ENCODE peak calls at places on chromosomes 1 and 21, in four cellular contexts. M is K562, X is GM12878, O is HepG2. H is an unnamed sample.

GRCh38 chr1:23449918-23450317 is 25.4 kb upstream of the TCEA3 start:
- DNase-seq in M (no peak), X (no peak), O (no peak), H (no peak)

GRCh38 chr1:99571092-99571734 is 74.7 kb upstream of the PALMD start:
- DNase-seq in M (no peak), X (no peak), O (no peak), H (no peak)

GRCh38 chr1:98399219-98399618 is 262.3 kb upstream of the SNX7 start:
- DNase-seq in M (no peak), X (no peak), O (no peak), H (no peak)

GRCh38 chr1:6634278-6635052 is 9.8 kb downstream of the THAP3 start:
- DNase-seq in M (peak), X (no peak), O (peak), H (peak)

GRCh38 chr1:180611016-180611930 is 20.5 kb upstream of the XPR1 start:
- DNase-seq in M (peak), X (no peak), O (no peak), H (no peak)

GRCh38 chr1:14260480-14260879 is 338.0 kb upstream of the KAZN start:
- DNase-seq in M (no peak), X (no peak), O (no peak), H (no peak)

GRCh38 chr1:113934511-113935055 is 5.5 kb downstream of the HIPK1 start:
- DNase-seq in M (no peak), X (no peak), O (no peak), H (no peak)

GRCh38 chr21:45078877-45079281 is 4.5 kb downstream of the ADARB1 start:
- DNase-seq in M (no peak), X (no peak), O (no peak), H (no peak)

GRCh38 chr1:7454052-7454815 is 316.9 kb upstream of the VAMP3 start:
- DNase-seq in M (no peak), X (no peak), O (no peak), H (peak)

GRCh38 chr1:102498929-102499328 is 502.2 kb upstream of the OLFM3 start:
- DNase-seq in M (no peak), X (no peak), O (no peak), H (no peak)

GRCh38 chr1:105138445-105138821 is 1388.7 kb downstream of the AMY1C start:
- DNase-seq in M (no peak), X (no peak), O (peak), H (no peak)

GRCh38 chr1:44236873-44237272 is 23.6 kb downstream of the DMAP1 start:
- DNase-seq in M (no peak), X (no peak), O (no peak), H (no peak)

GRCh38 chr1:44238651-44239050 is 25.4 kb downstream of the DMAP1 start:
- DNase-seq in M (no peak), X (no peak), O (no peak), H (no peak)

GRCh38 chr1:44239337-44239960 is 26.2 kb downstream of the DMAP1 start:
- DNase-seq in M (peak), X (no peak), O (peak), H (peak)

GRCh38 chr1:44239961-44240371 is 26.7 kb downstream of the DMAP1 start:
- DNase-seq in M (no peak), X (no peak), O (no peak), H (no peak)

GRCh38 chr1:44237721-44238457 is 24.6 kb downstream of the DMAP1 start:
- DNase-seq in M (peak), X (no peak), O (no peak), H (peak)
- TF ChIP-seq JUNB in M (no peak), X (no peak), O (no peak), H (no peak)

GRCh38 chr1:236502972-236503639 is 20.7 kb upstream of the LGALS8 start:
- DNase-seq in M (peak), X (no peak), O (peak), H (peak)
- TF ChIP-seq POLR2AphosphoS5 in M (no peak), X (no peak), O (peak), H (peak)

GRCh38 chr21:38843806-38844479 is 38.2 kb downstream of the ETS2 start:
- DNase-seq in M (no peak), X (no peak), O (no peak), H (no peak)
- TF ChIP-seq JUNB in M (no peak), X (no peak), O (no peak), H (no peak)

DNA sequence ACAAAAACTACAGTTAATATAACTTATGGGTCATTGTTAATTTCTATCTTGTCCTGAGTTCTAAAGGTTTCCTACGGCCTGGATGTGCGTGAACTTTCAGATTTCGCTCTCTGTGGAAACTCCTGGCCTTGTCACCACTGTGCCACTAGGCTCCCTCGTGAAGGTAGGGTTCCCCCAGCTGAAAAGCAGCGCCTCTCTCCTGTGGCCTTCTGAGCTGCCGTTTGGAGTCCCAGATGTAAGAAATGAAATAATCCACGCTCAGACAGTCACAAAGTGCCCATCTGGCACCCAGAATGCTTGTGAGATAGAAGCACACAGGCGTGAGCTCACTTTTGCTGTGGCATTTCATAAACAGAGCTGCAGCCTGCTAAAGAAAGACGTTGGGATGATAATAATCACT is 65.8 kb downstream of the LMO4 start:
- DNase-seq in M (no peak), X (no peak), O (no peak), H (peak)
- TF ChIP-seq POLR2AphosphoS5 in M (no peak), X (no peak), O (no peak), H (no peak)

DNA sequence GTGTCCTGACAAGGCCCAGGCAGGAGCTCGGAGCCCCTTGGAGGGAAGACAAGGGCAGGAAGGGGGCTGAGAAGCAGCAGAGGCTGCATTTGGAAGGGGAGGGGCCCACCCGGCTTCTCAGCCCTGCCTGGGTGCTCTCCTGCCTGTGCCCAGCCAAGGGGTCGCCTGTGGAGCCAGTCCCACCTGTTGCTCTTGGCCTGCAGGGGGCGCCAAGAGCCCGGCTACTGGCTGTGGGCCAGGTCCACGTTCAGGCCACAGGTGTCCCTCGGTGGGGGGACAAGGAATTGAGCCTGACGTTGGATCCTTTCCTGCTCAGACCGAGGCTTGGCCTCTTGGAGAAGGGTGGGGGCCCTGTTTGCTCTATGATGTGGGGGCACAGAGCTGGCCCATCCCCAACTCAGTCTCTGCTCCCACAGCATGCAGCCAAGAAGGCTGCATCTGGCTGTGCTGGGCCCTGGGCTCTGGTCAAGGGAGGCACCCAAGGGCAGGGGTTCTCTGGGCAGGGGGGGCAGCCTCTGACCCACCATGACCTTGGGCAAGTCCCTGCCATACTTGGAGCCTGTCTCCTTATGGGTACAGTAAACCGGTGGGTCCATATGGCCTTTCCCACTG is 10.9 kb downstream of the WNT4 start:
- DNase-seq in M (peak), X (no peak), O (peak), H (peak)
- TF ChIP-seq JUNB in M (no peak), X (no peak), O (no peak), H (no peak)

GRCh38 chr1:156892190-156893047 is 1.1 kb upstream of the PEAR1 start:
- DNase-seq in M (peak), X (no peak), O (peak), H (peak)
- TF ChIP-seq POLR2AphosphoS5 in M (no peak), X (no peak), O (no peak), H (no peak)

DNA sequence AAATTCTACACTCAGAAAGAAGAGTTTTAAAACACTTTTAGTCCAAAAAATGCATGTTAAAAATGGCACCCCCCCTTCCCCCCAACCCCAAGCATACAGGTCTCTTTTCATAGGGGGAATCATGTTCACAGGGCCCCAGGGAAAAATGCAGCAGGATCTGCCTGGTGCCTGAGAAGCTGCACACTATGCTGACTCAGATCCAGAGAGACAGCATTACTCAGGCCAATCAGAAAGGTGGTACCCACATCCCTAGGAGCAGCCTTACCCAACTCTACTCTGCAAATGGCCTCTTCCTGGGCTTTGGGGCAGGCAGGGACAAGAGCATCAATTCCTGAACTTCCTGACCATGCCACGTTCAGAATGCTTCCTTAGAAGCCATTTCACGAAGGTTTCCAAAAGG is 119.0 kb downstream of the HIVEP3 start:
- DNase-seq in M (no peak), X (peak), O (no peak), H (no peak)
- TF ChIP-seq JUNB in M (no peak), X (peak), O (no peak), H (no peak)

GRCh38 chr1:156152628-156153027 is 757 bp upstream of the SEMA4A start:
- DNase-seq in M (no peak), X (no peak), O (no peak), H (no peak)

GRCh38 chr1:156154317-156154749 is 948 bp downstream of the SEMA4A start:
- DNase-seq in M (no peak), X (peak), O (no peak), H (no peak)

GRCh38 chr1:156155760-156156495 is 2.5 kb downstream of the SEMA4A start:
- DNase-seq in M (no peak), X (no peak), O (no peak), H (no peak)

GRCh38 chr1:156151093-156151688 is 2.2 kb upstream of the SEMA4A start:
- DNase-seq in M (no peak), X (peak), O (no peak), H (no peak)

DNA sequence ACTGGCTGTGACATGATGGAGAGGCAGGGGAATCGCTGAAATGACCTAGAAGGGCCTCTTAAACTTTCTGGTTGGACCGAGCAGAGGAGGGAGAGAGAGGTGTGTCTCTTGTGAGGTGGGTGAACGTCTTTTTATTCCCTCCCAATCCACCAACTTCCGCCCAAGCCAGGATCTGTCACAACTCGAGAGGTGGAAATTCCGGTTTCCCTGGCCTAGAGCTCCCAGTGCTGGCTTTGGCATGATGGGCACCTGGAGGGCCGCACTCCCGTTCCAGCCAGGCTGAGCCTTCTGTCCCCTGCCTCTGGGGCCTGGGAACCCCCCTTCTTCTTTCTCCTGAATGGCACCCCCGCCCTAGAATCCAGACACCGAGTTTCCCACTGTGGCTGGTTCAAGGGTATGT is at the start of gene SEMA4A:
- DNase-seq in M (no peak), X (no peak), O (no peak), H (peak)
- TF ChIP-seq POLR2AphosphoS5 in M (no peak), X (no peak), O (no peak), H (no peak)

H was measured in GM23338.